ENCODE peak calls at places on chromosomes 4 and X, in four cellular contexts. One of them, this sample, is unnamed.

GRCh38 chrX:24760601-24761000 is 66.9 kb downstream of the POLA1 start:
- DNase-seq in spleen: no peak
- DNase-seq in tibial nerve: no peak
- DNase-seq in ovary: no peak
- DNase-seq in this sample: no peak

GRCh38 chr4:41448935-41449334 is 89.0 kb upstream of the LIMCH1 start:
- DNase-seq in spleen: no peak
- DNase-seq in tibial nerve: peak
- DNase-seq in ovary: peak
- DNase-seq in this sample: peak

GRCh38 chrX:23792861-23793553 is 10.0 kb downstream of the SAT1 start:
- DNase-seq in spleen: no peak
- DNase-seq in tibial nerve: no peak
- DNase-seq in ovary: no peak
- DNase-seq in this sample: no peak

GRCh38 chr4:36042122-36042970 is 202.0 kb downstream of the ARAP2 start:
- DNase-seq in spleen: no peak
- DNase-seq in tibial nerve: no peak
- DNase-seq in ovary: no peak
- DNase-seq in this sample: no peak

GRCh38 chrX:70172226-70172625 is 5.1 kb upstream of the DGAT2L6 start:
- DNase-seq in spleen: no peak
- DNase-seq in tibial nerve: no peak
- DNase-seq in ovary: no peak
- DNase-seq in this sample: no peak

GRCh38 chrX:39869846-39870601 is 227.7 kb downstream of the BCOR start:
- DNase-seq in spleen: no peak
- DNase-seq in tibial nerve: no peak
- DNase-seq in ovary: no peak
- DNase-seq in this sample: peak

GRCh38 chr4:687975-688694 is 816 bp downstream of the SLC49A3 start:
- DNase-seq in spleen: peak
- DNase-seq in tibial nerve: no peak
- DNase-seq in ovary: no peak
- DNase-seq in this sample: no peak

GRCh38 chr4:69497081-69497480 is 1.4 kb upstream of the UGT2B4 start:
- DNase-seq in spleen: no peak
- DNase-seq in tibial nerve: no peak
- DNase-seq in ovary: no peak
- DNase-seq in this sample: no peak

GRCh38 chrX:153646620-153647373 is at the start of gene DUSP9:
- DNase-seq in spleen: peak
- DNase-seq in tibial nerve: no peak
- DNase-seq in ovary: peak
- DNase-seq in this sample: no peak

GRCh38 chr4:88458091-88458740 is 1.3 kb downstream of the HERC5 start:
- DNase-seq in spleen: no peak
- DNase-seq in tibial nerve: no peak
- DNase-seq in ovary: no peak
- DNase-seq in this sample: no peak

DNA sequence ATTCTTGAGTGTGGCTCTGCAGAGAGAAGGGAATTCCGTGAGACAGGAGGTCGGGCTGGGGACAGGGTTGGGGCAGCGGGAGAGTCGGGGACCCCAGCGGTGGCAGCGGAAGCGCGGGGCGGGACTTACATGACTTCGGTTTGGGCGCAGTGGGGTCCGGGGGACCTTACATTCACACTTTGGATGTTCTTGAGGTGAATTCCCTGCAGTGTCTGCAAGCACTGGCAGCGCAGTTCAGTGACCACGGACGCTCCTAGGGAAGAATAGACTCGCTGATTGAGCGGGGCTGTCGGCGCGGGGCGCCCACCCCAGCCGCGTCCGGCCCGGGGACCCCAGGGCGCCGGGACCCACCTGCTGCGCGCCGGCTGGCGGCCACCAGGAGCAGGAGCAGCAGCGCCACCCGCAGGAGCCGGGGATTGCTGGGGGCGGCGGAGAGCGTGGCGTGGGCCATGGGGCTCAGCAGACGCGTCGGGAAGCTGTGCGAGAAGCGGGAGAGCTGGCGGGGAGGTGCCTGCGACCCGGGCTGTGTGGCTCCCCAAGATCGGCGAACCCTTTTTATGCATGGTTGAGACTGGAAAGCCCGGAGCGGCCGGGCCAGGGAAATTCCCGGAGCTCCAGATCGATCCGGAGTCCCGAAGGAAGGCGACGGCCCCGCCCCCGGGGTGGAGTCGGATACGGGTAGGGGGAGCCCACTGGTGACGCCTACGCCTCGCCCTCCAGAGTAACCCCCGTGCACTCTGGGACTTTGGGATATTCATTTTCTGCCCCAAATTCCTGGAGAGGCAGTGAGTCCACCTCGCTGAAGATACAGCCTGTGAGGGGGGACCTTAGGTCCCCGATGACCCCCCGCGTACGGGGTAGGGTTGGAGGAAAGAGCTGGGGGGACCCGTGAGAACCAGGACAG is at the start of gene CXCL3:
- DNase-seq in spleen: peak
- DNase-seq in tibial nerve: peak
- DNase-seq in ovary: peak
- DNase-seq in this sample: peak
- TF ChIP-seq POLR2A in spleen: no peak
- TF ChIP-seq POLR2A in tibial nerve: no peak
- TF ChIP-seq POLR2A in ovary: no peak
- TF ChIP-seq POLR2A in this sample: peak

GRCh38 chrX:3159995-3160715 is 118.9 kb downstream of the ARSF start:
- DNase-seq in spleen: no peak
- DNase-seq in tibial nerve: no peak
- DNase-seq in ovary: no peak
- DNase-seq in this sample: no peak

GRCh38 chrX:3154386-3154991 is 113.2 kb downstream of the ARSF start:
- DNase-seq in spleen: no peak
- DNase-seq in tibial nerve: no peak
- DNase-seq in ovary: no peak
- DNase-seq in this sample: no peak
- TF ChIP-seq POLR2A in spleen: no peak
- TF ChIP-seq POLR2A in tibial nerve: no peak
- TF ChIP-seq POLR2A in ovary: no peak
- TF ChIP-seq POLR2A in this sample: no peak

DNA sequence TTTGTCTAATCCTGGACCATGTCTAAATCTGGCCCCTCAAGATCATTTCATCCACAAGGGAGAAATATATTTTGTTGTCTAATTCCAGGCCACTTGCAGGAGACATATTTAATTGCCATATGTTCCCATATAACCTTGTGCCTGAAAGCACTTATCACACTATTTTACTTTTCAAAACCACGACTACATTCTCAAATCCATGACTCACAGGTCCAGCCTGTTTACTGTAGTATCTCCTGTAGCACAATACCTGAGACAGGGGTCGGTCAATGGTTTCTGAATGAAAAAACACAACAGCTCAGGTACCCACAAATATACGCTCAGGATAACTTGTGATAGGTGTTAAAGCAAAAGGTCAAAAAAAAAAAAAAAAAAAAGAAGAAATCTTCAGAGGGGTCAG is 60.9 kb downstream of the SEC24D start:
- DNase-seq in spleen: no peak
- DNase-seq in tibial nerve: no peak
- DNase-seq in ovary: no peak
- DNase-seq in this sample: no peak
- TF ChIP-seq POLR2A in spleen: no peak
- TF ChIP-seq POLR2A in tibial nerve: no peak
- TF ChIP-seq POLR2A in ovary: no peak
- TF ChIP-seq POLR2A in this sample: no peak

GRCh38 chrX:115898382-115899001 is 272.1 kb upstream of the AGTR2 start:
- DNase-seq in spleen: peak
- DNase-seq in tibial nerve: no peak
- DNase-seq in ovary: peak
- DNase-seq in this sample: no peak
- TF ChIP-seq POLR2A in spleen: no peak
- TF ChIP-seq POLR2A in tibial nerve: no peak
- TF ChIP-seq POLR2A in ovary: no peak
- TF ChIP-seq POLR2A in this sample: no peak

DNA sequence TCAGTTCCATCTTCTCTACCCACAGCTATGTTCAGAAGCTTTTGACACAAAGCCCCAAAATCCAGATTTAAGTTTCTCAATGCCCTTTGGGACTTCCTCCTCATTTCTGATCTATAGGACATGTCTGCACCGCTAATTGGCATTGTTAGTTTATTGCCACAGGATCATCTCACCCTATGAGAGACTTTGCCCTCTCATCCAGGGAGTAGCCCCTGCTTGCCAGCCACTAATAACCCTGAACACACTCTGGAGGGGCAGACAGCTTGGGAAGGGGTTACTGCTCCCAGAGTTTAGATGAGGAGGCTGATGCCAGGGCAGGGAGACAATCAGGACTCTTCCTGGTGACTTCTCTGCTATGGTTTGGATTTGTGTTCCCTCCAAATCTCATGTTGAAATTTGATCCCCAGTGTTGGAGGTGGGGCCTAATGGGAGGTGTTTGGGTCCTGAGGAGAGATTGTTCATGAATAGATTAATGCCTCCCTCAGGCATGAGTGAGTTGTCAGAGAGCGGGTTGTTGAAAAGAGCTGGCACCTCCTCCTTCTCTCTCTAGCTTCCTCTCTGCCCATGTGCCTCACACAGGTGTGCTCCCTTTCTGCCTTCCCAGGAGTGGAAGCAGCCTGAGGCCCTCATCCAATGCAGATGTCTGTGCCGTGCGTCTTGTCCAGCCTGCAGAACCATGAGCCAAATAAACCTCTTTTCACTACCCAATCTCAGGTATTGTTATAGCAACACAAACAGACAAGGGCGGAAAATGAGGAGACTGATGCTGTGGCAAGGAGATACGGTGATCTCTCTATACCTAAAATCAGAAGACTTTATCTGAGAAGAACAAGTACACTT is 3.6 kb upstream of the SCARB2 start:
- DNase-seq in spleen: no peak
- DNase-seq in tibial nerve: no peak
- DNase-seq in ovary: no peak
- DNase-seq in this sample: no peak
- TF ChIP-seq POLR2A in spleen: no peak
- TF ChIP-seq POLR2A in tibial nerve: no peak
- TF ChIP-seq POLR2A in ovary: no peak
- TF ChIP-seq POLR2A in this sample: no peak

GRCh38 chr4:86935833-86936721 is 1.3 kb downstream of the AFF1 start:
- DNase-seq in spleen: peak
- DNase-seq in tibial nerve: peak
- DNase-seq in ovary: peak
- DNase-seq in this sample: peak
- TF ChIP-seq POLR2A in spleen: no peak
- TF ChIP-seq POLR2A in tibial nerve: peak
- TF ChIP-seq POLR2A in ovary: peak
- TF ChIP-seq POLR2A in this sample: peak

DNA sequence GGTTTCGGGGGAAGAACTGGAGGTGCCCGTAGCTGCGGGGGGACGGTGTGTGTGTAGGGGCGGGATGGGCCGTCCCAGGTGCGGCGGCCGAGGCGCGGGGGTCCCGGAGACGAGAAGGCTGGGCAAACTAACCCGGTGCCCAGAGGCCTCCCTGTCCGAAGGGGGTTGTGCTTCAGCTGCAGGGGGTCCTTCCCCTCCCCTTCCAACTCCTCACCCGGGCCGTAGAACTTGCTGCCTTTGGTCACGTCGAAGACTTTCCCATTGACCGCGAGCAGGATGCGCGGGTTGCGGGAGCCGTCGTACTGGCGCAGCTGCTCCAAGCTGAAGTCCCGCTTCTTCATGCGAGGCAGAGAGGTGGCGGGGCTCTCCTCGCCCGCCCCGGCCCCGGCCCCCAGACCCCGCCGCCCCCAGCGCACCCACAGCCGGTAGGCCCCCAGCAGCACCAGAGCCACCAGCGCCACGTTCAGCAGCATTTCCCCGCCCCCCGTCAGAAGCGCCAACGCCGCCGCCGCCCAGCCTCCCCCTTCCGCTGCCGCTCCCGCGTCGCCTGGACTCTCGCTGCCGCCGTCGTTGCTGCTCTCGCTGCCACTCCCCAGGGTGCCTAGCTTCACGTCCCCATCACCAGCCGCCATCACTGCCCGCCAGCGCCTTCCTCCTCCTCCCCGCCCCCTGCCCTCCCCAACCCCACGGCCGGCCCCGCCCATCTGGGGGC is at the start of gene PGRMC2:
- DNase-seq in spleen: no peak
- DNase-seq in tibial nerve: no peak
- DNase-seq in ovary: no peak
- DNase-seq in this sample: no peak
- TF ChIP-seq POLR2A in spleen: no peak
- TF ChIP-seq POLR2A in tibial nerve: peak
- TF ChIP-seq POLR2A in ovary: peak
- TF ChIP-seq POLR2A in this sample: peak

DNA sequence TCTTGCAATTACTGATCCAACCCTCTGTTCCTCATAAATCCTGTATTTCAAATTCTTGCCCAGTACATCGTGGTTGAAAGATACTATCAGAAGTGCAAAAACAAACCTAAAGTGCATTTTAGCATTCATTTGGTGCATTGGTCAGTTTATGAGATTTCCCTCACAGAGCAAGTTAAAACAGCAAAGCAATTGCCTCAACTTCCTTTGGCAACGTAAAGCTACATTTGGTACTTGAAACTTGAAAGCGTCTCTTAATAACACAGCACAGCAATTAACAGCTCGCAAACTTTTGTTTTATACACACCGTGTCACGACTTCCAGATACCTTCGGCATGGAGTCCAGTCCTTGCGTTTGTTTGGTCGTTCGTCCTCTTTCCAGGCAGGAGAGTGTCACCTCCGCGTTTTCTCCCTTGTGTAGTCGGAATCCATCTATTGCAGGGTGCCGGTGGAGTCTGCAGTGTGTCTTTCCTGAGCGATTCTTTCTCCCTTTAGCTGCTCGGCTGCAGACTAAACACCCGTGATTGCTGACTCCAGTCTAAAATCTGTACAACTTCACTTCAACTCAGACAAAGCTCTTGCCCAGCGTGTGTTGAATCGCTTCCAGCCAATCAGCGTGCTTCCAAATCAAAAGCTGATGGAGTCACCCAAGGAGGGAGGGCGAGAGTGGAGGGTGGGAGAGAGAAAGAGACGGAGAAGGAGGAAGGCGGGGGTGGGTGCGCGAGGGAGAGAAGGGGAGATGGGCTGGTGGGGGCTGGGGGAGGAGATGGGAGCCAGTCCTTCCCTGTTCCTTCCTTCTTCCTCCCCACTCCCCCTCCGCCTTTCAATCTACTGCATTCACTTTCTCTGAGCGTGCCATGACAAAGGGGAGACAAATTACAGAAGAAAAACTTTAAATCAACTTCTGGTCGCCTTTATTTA is at the start of gene PCDH18:
- DNase-seq in spleen: no peak
- DNase-seq in tibial nerve: peak
- DNase-seq in ovary: peak
- DNase-seq in this sample: peak
- TF ChIP-seq POLR2A in spleen: no peak
- TF ChIP-seq POLR2A in tibial nerve: no peak
- TF ChIP-seq POLR2A in ovary: peak
- TF ChIP-seq POLR2A in this sample: peak

This sample was measured in H54.